ENCODE peak calls at places on chromosome 19, in seven cellular contexts. One of them, this sample, is unnamed.

GRCh38 chr19:23436944-23437343 is 41.7 kb upstream of the ZNF91 start:
- DNase-seq in spleen: no peak
- DNase-seq in left cardiac atrium: no peak
- DNase-seq in dermis blood vessel endothelial cell: no peak
- DNase-seq in cerebellum: no peak
- DNase-seq in T-cell: no peak
- DNase-seq in mesendoderm: peak; percentile 54
- DNase-seq in this sample: no peak

GRCh38 chr19:53019684-53020083 is 6.0 kb downstream of the ERVV-1 start:
- DNase-seq in left cardiac atrium: no peak
- DNase-seq in mesendoderm: peak; percentile 78
- DNase-seq in cerebellum: no peak
- DNase-seq in dermis blood vessel endothelial cell: peak; percentile 20
- DNase-seq in spleen: no peak
- DNase-seq in T-cell: no peak
- DNase-seq in this sample: no peak

GRCh38 chr19:36116344-36116637 is 1.0 kb downstream of the TBCB start:
- DNase-seq in mesendoderm: no peak
- DNase-seq in cerebellum: no peak
- DNase-seq in T-cell: no peak
- DNase-seq in spleen: no peak
- DNase-seq in left cardiac atrium: no peak
- DNase-seq in dermis blood vessel endothelial cell: no peak
- DNase-seq in this sample: no peak

GRCh38 chr19:46714523-46715106 is 2.3 kb downstream of the PRKD2 start:
- DNase-seq in mesendoderm: no peak
- DNase-seq in left cardiac atrium: no peak
- DNase-seq in cerebellum: no peak
- DNase-seq in T-cell: peak; percentile 70
- DNase-seq in dermis blood vessel endothelial cell: no peak
- DNase-seq in spleen: no peak
- DNase-seq in this sample: no peak

GRCh38 chr19:1057185-1057857 is 9.6 kb upstream of the ARHGAP45 start:
- DNase-seq in spleen: peak; percentile 78
- DNase-seq in dermis blood vessel endothelial cell: peak; percentile 48
- DNase-seq in mesendoderm: peak; percentile 83
- DNase-seq in T-cell: no peak
- DNase-seq in left cardiac atrium: peak; percentile 9
- DNase-seq in cerebellum: no peak
- DNase-seq in this sample: peak; percentile 65

GRCh38 chr19:56333506-56333905 is 18.9 kb upstream of the ZSCAN5A start:
- DNase-seq in mesendoderm: peak; percentile 61
- DNase-seq in dermis blood vessel endothelial cell: peak; percentile 83
- DNase-seq in left cardiac atrium: no peak
- DNase-seq in cerebellum: no peak
- DNase-seq in spleen: no peak
- DNase-seq in T-cell: peak; percentile 23
- DNase-seq in this sample: peak; percentile 62

GRCh38 chr19:28920269-28921066 is 292.5 kb downstream of the UQCRFS1 start:
- DNase-seq in cerebellum: no peak
- DNase-seq in mesendoderm: peak; percentile 19
- DNase-seq in dermis blood vessel endothelial cell: no peak
- DNase-seq in spleen: no peak
- DNase-seq in T-cell: no peak
- DNase-seq in left cardiac atrium: no peak
- DNase-seq in this sample: no peak

GRCh38 chr19:13505164-13505695 is 1.0 kb downstream of the CACNA1A start:
- DNase-seq in left cardiac atrium: no peak
- DNase-seq in mesendoderm: no peak
- DNase-seq in dermis blood vessel endothelial cell: no peak
- DNase-seq in cerebellum: no peak
- DNase-seq in spleen: no peak
- DNase-seq in T-cell: no peak
- DNase-seq in this sample: no peak

GRCh38 chr19:4866595-4867424 is 657 bp downstream of the PLIN3 start:
- DNase-seq in mesendoderm: peak; percentile 58
- DNase-seq in cerebellum: no peak
- DNase-seq in dermis blood vessel endothelial cell: peak; percentile 58
- DNase-seq in left cardiac atrium: peak; percentile 75
- DNase-seq in T-cell: peak; percentile 52
- DNase-seq in spleen: peak; percentile 93
- DNase-seq in this sample: peak; percentile 55

GRCh38 chr19:16773259-16773658 is 53.6 kb downstream of the NWD1 start:
- DNase-seq in mesendoderm: no peak
- DNase-seq in cerebellum: no peak
- DNase-seq in dermis blood vessel endothelial cell: no peak
- DNase-seq in T-cell: no peak
- DNase-seq in spleen: no peak
- DNase-seq in left cardiac atrium: no peak
- DNase-seq in this sample: no peak

GRCh38 chr19:858868-859843 is at the start of gene CFD:
- DNase-seq in T-cell: peak; percentile 28
- DNase-seq in cerebellum: no peak
- DNase-seq in spleen: peak; percentile 91
- DNase-seq in dermis blood vessel endothelial cell: no peak
- DNase-seq in left cardiac atrium: peak; percentile 71
- DNase-seq in mesendoderm: no peak
- DNase-seq in this sample: no peak

GRCh38 chr19:6218497-6219146 is 61.2 kb downstream of the MLLT1 start:
- DNase-seq in cerebellum: peak; percentile 92
- DNase-seq in spleen: peak; percentile 94
- DNase-seq in mesendoderm: peak; percentile 90
- DNase-seq in dermis blood vessel endothelial cell: peak; percentile 91
- DNase-seq in left cardiac atrium: peak; percentile 91
- DNase-seq in T-cell: peak; percentile 80
- DNase-seq in this sample: peak; percentile 91

GRCh38 chr19:39297931-39298634 is 1.9 kb downstream of the IFNL1 start:
- DNase-seq in dermis blood vessel endothelial cell: no peak
- DNase-seq in mesendoderm: no peak
- DNase-seq in cerebellum: no peak
- DNase-seq in spleen: peak; percentile 91
- DNase-seq in left cardiac atrium: no peak
- DNase-seq in T-cell: peak; percentile 58
- DNase-seq in this sample: no peak

GRCh38 chr19:54307389-54307788 is 5.6 kb downstream of the LILRA5 start:
- DNase-seq in left cardiac atrium: no peak
- DNase-seq in mesendoderm: no peak
- DNase-seq in spleen: no peak
- DNase-seq in cerebellum: no peak
- DNase-seq in dermis blood vessel endothelial cell: no peak
- DNase-seq in T-cell: no peak
- DNase-seq in this sample: no peak

GRCh38 chr19:29944415-29945012 is 2.5 kb downstream of the URI1 start:
- DNase-seq in left cardiac atrium: no peak
- DNase-seq in spleen: no peak
- DNase-seq in T-cell: no peak
- DNase-seq in mesendoderm: no peak
- DNase-seq in cerebellum: no peak
- DNase-seq in dermis blood vessel endothelial cell: no peak
- DNase-seq in this sample: no peak

GRCh38 chr19:35860436-35860817 is 3.7 kb downstream of the KIRREL2 start:
- DNase-seq in spleen: no peak
- DNase-seq in T-cell: no peak
- DNase-seq in left cardiac atrium: no peak
- DNase-seq in mesendoderm: no peak
- DNase-seq in dermis blood vessel endothelial cell: no peak
- DNase-seq in cerebellum: no peak
- DNase-seq in this sample: no peak

GRCh38 chr19:51194527-51195315 is 30.2 kb upstream of the CD33 start:
- DNase-seq in mesendoderm: no peak
- DNase-seq in cerebellum: no peak
- DNase-seq in left cardiac atrium: no peak
- DNase-seq in dermis blood vessel endothelial cell: no peak
- DNase-seq in T-cell: no peak
- DNase-seq in spleen: no peak
- DNase-seq in this sample: no peak

GRCh38 chr19:47430041-47430802 is 10.9 kb upstream of the MEIS3 start:
- DNase-seq in cerebellum: no peak
- DNase-seq in mesendoderm: peak; percentile 71
- DNase-seq in dermis blood vessel endothelial cell: peak; percentile 62
- DNase-seq in spleen: no peak
- DNase-seq in left cardiac atrium: no peak
- DNase-seq in T-cell: no peak
- DNase-seq in this sample: no peak

GRCh38 chr19:5046339-5047039 is 77.6 kb downstream of the KDM4B start:
- DNase-seq in dermis blood vessel endothelial cell: no peak
- DNase-seq in left cardiac atrium: no peak
- DNase-seq in spleen: peak; percentile 64
- DNase-seq in cerebellum: no peak
- DNase-seq in T-cell: no peak
- DNase-seq in mesendoderm: no peak
- DNase-seq in this sample: peak; percentile 32

GRCh38 chr19:1177322-1178114 is 3.5 kb upstream of the SBNO2 start:
- DNase-seq in T-cell: no peak
- DNase-seq in left cardiac atrium: no peak
- DNase-seq in mesendoderm: peak; percentile 65
- DNase-seq in dermis blood vessel endothelial cell: peak; percentile 84
- DNase-seq in cerebellum: no peak
- DNase-seq in spleen: no peak
- DNase-seq in this sample: peak; percentile 99

GRCh38 chr19:7366701-7367420 is 18.1 kb downstream of the ARHGEF18 start:
- DNase-seq in cerebellum: no peak
- DNase-seq in mesendoderm: peak; percentile 68
- DNase-seq in dermis blood vessel endothelial cell: peak; percentile 63
- DNase-seq in spleen: no peak
- DNase-seq in T-cell: no peak
- DNase-seq in left cardiac atrium: no peak
- DNase-seq in this sample: peak; percentile 72

GRCh38 chr19:44890366-44891015 is 563 bp upstream of the TOMM40 start:
- DNase-seq in dermis blood vessel endothelial cell: peak; percentile 100
- DNase-seq in spleen: peak; percentile 99
- DNase-seq in cerebellum: peak; percentile 98
- DNase-seq in T-cell: no peak
- DNase-seq in mesendoderm: peak; percentile 100
- DNase-seq in left cardiac atrium: no peak
- DNase-seq in this sample: peak; percentile 100

GRCh38 chr19:14492756-14493337 is 3.1 kb downstream of the GIPC1 start:
- DNase-seq in dermis blood vessel endothelial cell: no peak
- DNase-seq in T-cell: no peak
- DNase-seq in cerebellum: no peak
- DNase-seq in mesendoderm: no peak
- DNase-seq in spleen: no peak
- DNase-seq in left cardiac atrium: no peak
- DNase-seq in this sample: no peak

GRCh38 chr19:16888629-16889371 is at the start of gene F2RL3:
- DNase-seq in dermis blood vessel endothelial cell: peak; percentile 86
- DNase-seq in T-cell: no peak
- DNase-seq in left cardiac atrium: peak; percentile 72
- DNase-seq in spleen: peak; percentile 86
- DNase-seq in cerebellum: no peak
- DNase-seq in mesendoderm: no peak
- DNase-seq in this sample: no peak

GRCh38 chr19:3358919-3359849 is 7.2 kb upstream of the NFIC start:
- DNase-seq in T-cell: peak; percentile 72
- DNase-seq in cerebellum: peak; percentile 88
- DNase-seq in spleen: peak; percentile 93
- DNase-seq in dermis blood vessel endothelial cell: peak; percentile 69
- DNase-seq in mesendoderm: no peak
- DNase-seq in left cardiac atrium: peak; percentile 70
- DNase-seq in this sample: peak; percentile 52

GRCh38 chr19:41696402-41697197 is 8.5 kb upstream of the CEACAM7 start:
- DNase-seq in spleen: peak; percentile 39
- DNase-seq in dermis blood vessel endothelial cell: peak; percentile 39
- DNase-seq in mesendoderm: no peak
- DNase-seq in cerebellum: no peak
- DNase-seq in T-cell: no peak
- DNase-seq in left cardiac atrium: no peak
- DNase-seq in this sample: peak; percentile 32

This sample was measured in MCF 10A.